ENCODE peak calls at places on chromosomes 11 and 22, in ten cellular contexts. C is GM04504; T is activated naive CD4-positive, alpha-beta T cell; B is iris pigment epithelial cell; O is transverse colon; F is astrocyte; A is stimulated activated CD4-positive, alpha-beta T cell treated with anti-CD3 and anti-CD28 coated beads, Interleukin-12 subunit alpha, Interleukin-12 subunit beta, amount 100 ng/mL, for 48 hours; R is tibial nerve; Y is activated CD8-positive, alpha-beta memory T cell treated with anti-CD3 and anti-CD28 coated beads, Interleukin-2, amount 10 ng/mL, durations not matched to agents 7 days and 5 days; X is adipocyte. H is an unnamed sample.

GRCh38 chr11:129208863-129209262 is 16.7 kb upstream of the ARHGAP32 start:
- DNase-seq in C (no peak), T (no peak), B (no peak), O (no peak), F (peak), A (no peak), R (no peak), Y (no peak), X (no peak), H (no peak)

GRCh38 chr11:95563859-95564258 is 225.7 kb downstream of the FAM76B start:
- DNase-seq in C (no peak), T (no peak), B (no peak), O (no peak), F (peak), A (no peak), R (no peak), Y (no peak), X (peak), H (no peak)

GRCh38 chr11:121614661-121615240 is 162.0 kb upstream of the SORL1-AS1 start:
- DNase-seq in C (no peak), T (no peak), B (no peak), O (no peak), F (no peak), A (no peak), R (no peak), Y (no peak), X (no peak), H (no peak)

GRCh38 chr11:46285173-46285572 is 7.7 kb downstream of the CREB3L1 start:
- DNase-seq in C (no peak), T (no peak), B (no peak), O (no peak), F (no peak), A (no peak), R (no peak), Y (no peak), X (peak), H (no peak)

GRCh38 chr22:28397324-28397723 is 282.3 kb downstream of the TTC28 start:
- DNase-seq in C (no peak), T (no peak), B (no peak), O (no peak), F (no peak), A (no peak), R (no peak), Y (no peak), X (peak), H (no peak)

GRCh38 chr22:30575011-30575671 is 676 bp upstream of the GAL3ST1 start:
- DNase-seq in C (peak), T (no peak), B (no peak), O (no peak), F (peak), A (no peak), R (no peak), Y (no peak), X (no peak), H (no peak)

GRCh38 chr11:61027141-61027840 is 55.8 kb downstream of the CD6 start:
- DNase-seq in C (no peak), T (peak), B (no peak), O (no peak), F (no peak), A (no peak), R (no peak), Y (peak), X (no peak), H (no peak)

GRCh38 chr11:133323354-133323753 is 208.9 kb downstream of the OPCML start:
- DNase-seq in C (no peak), T (no peak), B (no peak), O (no peak), F (no peak), A (no peak), R (no peak), Y (no peak), X (no peak), H (no peak)

GRCh38 chr11:44471603-44472002 is 93.9 kb upstream of the CD82 start:
- DNase-seq in C (no peak), T (no peak), B (no peak), O (no peak), F (no peak), A (no peak), R (no peak), Y (no peak), X (no peak), H (no peak)

GRCh38 chr11:16669799-16670415 is 68.5 kb upstream of the C11orf58 start:
- DNase-seq in C (no peak), T (no peak), B (peak), O (no peak), F (peak), A (no peak), R (no peak), Y (no peak), X (peak), H (no peak)

GRCh38 chr11:1502971-1503707 is 16.6 kb upstream of the MOB2 start:
- DNase-seq in C (no peak), T (no peak), B (no peak), O (no peak), F (no peak), A (no peak), R (no peak), Y (no peak), X (no peak), H (no peak)

GRCh38 chr11:16605440-16605970 is 132.9 kb upstream of the C11orf58 start:
- DNase-seq in C (no peak), T (no peak), B (no peak), O (peak), F (no peak), A (no peak), R (peak), Y (no peak), X (peak), H (no peak)

GRCh38 chr11:122691751-122692150 is 36.2 kb downstream of the UBASH3B start:
- DNase-seq in C (no peak), T (no peak), B (no peak), O (no peak), F (no peak), A (no peak), R (no peak), Y (no peak), X (peak), H (no peak)

H was measured in central memory CD8-positive, alpha-beta T cell.